ENCODE peak calls at places on chromosomes 11 and 22, in nine cellular contexts. J is colonic mucosa, E is retinal pigment epithelial cell, G is PC-3, U is kidney, T is right atrium auricular region, X is PC-9, A is fibroblast of mammary gland, O is GM12865. I is an unnamed sample.

GRCh38 chr22:40397436-40397835 is 27.0 kb downstream of the SGSM3 start:
- DNase-seq in J (no peak), E (no peak), G (no peak), U (no peak), T (no peak), X (no peak), A (no peak), O (no peak), I (no peak)

GRCh38 chr11:14119357-14119756 is 156.8 kb downstream of the SPON1 start:
- DNase-seq in J (no peak), E (no peak), G (peak), U (no peak), T (no peak), X (no peak), A (no peak), O (no peak), I (no peak)

GRCh38 chr11:47314992-47315391 is 37.5 kb downstream of the MYBPC3 start:
- DNase-seq in J (no peak), E (no peak), G (no peak), U (no peak), T (no peak), X (no peak), A (peak), O (no peak), I (no peak)

GRCh38 chr11:69446108-69446507 is 35.4 kb upstream of the LINC01488 start:
- DNase-seq in J (no peak), E (no peak), G (no peak), U (peak), T (no peak), X (no peak), A (no peak), O (no peak), I (no peak)

GRCh38 chr22:37254206-37254866 is 10.3 kb upstream of the RAC2 start:
- DNase-seq in J (no peak), E (peak), G (peak), U (no peak), T (no peak), X (peak), A (peak), O (no peak), I (no peak)

GRCh38 chr22:36562261-36562835 is 33.4 kb upstream of the EIF3D start:
- DNase-seq in J (no peak), E (no peak), G (peak), U (no peak), T (no peak), X (peak), A (peak), O (no peak), I (no peak)

GRCh38 chr11:17954395-17955252 is 58.2 kb downstream of the SERGEF start:
- DNase-seq in J (no peak), E (no peak), G (no peak), U (no peak), T (no peak), X (no peak), A (peak), O (no peak), I (no peak)

GRCh38 chr11:67382481-67383136 is 9.2 kb upstream of the RAD9A start:
- DNase-seq in J (peak), E (no peak), G (peak), U (peak), T (peak), X (peak), A (peak), O (peak), I (no peak)

GRCh38 chr11:36478700-36479329 is 31.3 kb downstream of the TRAF6 start:
- DNase-seq in J (no peak), E (no peak), G (peak), U (no peak), T (no peak), X (peak), A (peak), O (peak), I (peak)

GRCh38 chr22:24146791-24147353 is 34.4 kb upstream of the SUSD2 start:
- DNase-seq in J (peak), E (peak), G (no peak), U (no peak), T (no peak), X (peak), A (peak), O (no peak), I (no peak)

GRCh38 chr11:122271167-122271566 is 155.2 kb upstream of the BLID start:
- DNase-seq in J (no peak), E (no peak), G (no peak), U (no peak), T (no peak), X (no peak), A (no peak), O (no peak), I (no peak)

GRCh38 chr11:96015911-96016565 is 92.1 kb upstream of the MTMR2 start:
- DNase-seq in J (no peak), E (no peak), G (no peak), U (no peak), T (no peak), X (no peak), A (no peak), O (no peak), I (no peak)

GRCh38 chr22:49687786-49688515 is 139.7 kb downstream of the BRD1 start:
- DNase-seq in J (no peak), E (no peak), G (no peak), U (peak), T (peak), X (no peak), A (no peak), O (no peak), I (no peak)

GRCh38 chr11:47394322-47395224 is 13.8 kb upstream of the SLC39A13 start:
- DNase-seq in J (no peak), E (no peak), G (no peak), U (peak), T (no peak), X (no peak), A (no peak), O (peak), I (no peak)

GRCh38 chr11:59822989-59823566 is 12.5 kb upstream of the MRPL16 start:
- DNase-seq in J (peak), E (peak), G (peak), U (no peak), T (no peak), X (peak), A (peak), O (peak), I (peak)

GRCh38 chr11:78161937-78162336 is 22.5 kb upstream of the ALG8 start:
- DNase-seq in J (no peak), E (no peak), G (no peak), U (no peak), T (no peak), X (no peak), A (peak), O (no peak), I (no peak)

GRCh38 chr11:22037505-22037904 is 155.4 kb upstream of the ANO5 start:
- DNase-seq in J (no peak), E (no peak), G (no peak), U (peak), T (no peak), X (no peak), A (no peak), O (no peak), I (no peak)

GRCh38 chr11:131889146-131889577 is 518.7 kb downstream of the NTM start:
- DNase-seq in J (no peak), E (peak), G (peak), U (no peak), T (no peak), X (no peak), A (peak), O (peak), I (no peak)

GRCh38 chr11:129999407-129999806 is 3.2 kb downstream of the PRDM10 start:
- DNase-seq in J (peak), E (no peak), G (no peak), U (no peak), T (no peak), X (no peak), A (no peak), O (no peak), I (no peak)
- H3K4me3 ChIP-seq in J (no peak), E (no peak), G (no peak), U (no peak), T (no peak), X (no peak), A (no peak), O (no peak), I (no peak)

GRCh38 chr11:104254347-104254746 is 90.4 kb upstream of the PDGFD start:
- DNase-seq in J (peak), E (no peak), G (peak), U (no peak), T (no peak), X (peak), A (peak), O (peak), I (no peak)
- TF ChIP-seq CTCF in J (peak), E (peak), G (peak), U (peak), T (peak), X (peak), A (peak), O (peak), I (peak)

GRCh38 chr11:83951521-83951920 is 665.4 kb upstream of the CCDC90B start:
- DNase-seq in J (peak), E (no peak), G (no peak), U (no peak), T (no peak), X (no peak), A (peak), O (no peak), I (peak)
- H3K4me3 ChIP-seq in J (no peak), E (no peak), G (no peak), U (no peak), T (no peak), X (no peak), A (no peak), O (no peak), I (no peak)

GRCh38 chr22:27032121-27032761 is 374.9 kb downstream of the MIAT start:
- DNase-seq in J (no peak), E (no peak), G (no peak), U (peak), T (no peak), X (no peak), A (no peak), O (no peak), I (no peak)
- TF ChIP-seq CTCF in J (no peak), E (peak), G (no peak), U (no peak), T (no peak), X (no peak), A (peak), O (no peak), I (no peak)

GRCh38 chr11:110176366-110177056 is 83.3 kb downstream of the ZC3H12C start:
- DNase-seq in J (no peak), E (peak), G (peak), U (no peak), T (peak), X (no peak), A (peak), O (no peak), I (no peak)

GRCh38 chr11:110177057-110177397 is 83.8 kb downstream of the ZC3H12C start:
- DNase-seq in J (no peak), E (no peak), G (no peak), U (no peak), T (no peak), X (no peak), A (no peak), O (no peak), I (no peak)

GRCh38 chr11:110172666-110173065 is 79.5 kb downstream of the ZC3H12C start:
- DNase-seq in J (no peak), E (no peak), G (no peak), U (no peak), T (peak), X (no peak), A (peak), O (no peak), I (no peak)

GRCh38 chr11:110174645-110175310 is 81.6 kb downstream of the ZC3H12C start:
- DNase-seq in J (no peak), E (peak), G (no peak), U (no peak), T (peak), X (no peak), A (peak), O (no peak), I (no peak)

GRCh38 chr11:110173775-110174644 is 80.8 kb downstream of the ZC3H12C start:
- DNase-seq in J (peak), E (peak), G (peak), U (no peak), T (peak), X (peak), A (peak), O (peak), I (no peak)
- H3K4me3 ChIP-seq in J (no peak), E (no peak), G (no peak), U (peak), T (peak), X (no peak), A (no peak), O (no peak), I (no peak)

DNA sequence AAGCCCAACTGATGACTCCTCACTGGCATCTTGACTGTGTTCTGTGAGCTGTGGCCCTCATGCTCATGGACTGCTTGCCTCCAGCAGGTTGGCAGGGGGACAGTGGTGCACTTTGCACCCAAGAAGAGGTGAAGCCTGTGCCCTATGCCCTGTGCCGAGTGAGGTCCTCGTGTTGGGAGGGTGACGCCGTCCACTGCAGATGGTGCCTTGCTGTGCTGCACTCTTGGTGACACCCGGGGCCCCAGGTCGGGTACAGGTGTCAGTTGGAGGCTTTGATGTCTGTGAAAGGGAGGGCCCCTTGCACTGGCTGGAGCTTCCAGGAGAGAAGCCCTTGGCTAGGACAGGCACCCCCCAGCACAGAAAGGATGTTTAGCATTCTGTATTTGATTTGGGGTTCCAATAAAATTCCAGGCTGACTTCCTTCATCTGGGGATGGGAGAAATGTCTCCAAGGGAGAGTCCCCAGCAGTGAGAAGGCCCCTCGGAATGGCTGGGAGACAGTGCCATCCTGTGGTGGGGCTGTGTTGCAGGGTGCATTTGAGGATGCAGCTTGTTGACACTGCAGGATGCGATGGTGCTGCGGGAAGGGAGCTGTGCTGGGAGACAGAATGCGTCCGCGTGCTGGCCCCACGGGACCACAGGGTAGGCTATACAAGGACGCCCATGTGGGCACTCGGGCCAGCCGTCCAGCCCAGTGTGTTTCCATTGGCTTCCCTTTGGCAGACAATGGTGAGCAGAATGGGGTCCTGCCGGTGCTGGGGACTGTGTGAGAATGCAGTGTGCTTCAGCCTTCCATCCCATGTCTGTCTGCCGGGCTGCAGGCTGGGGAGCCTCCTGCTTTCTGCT is 2.5 kb upstream of the ZDHHC8 start:
- DNase-seq in J (peak), E (no peak), G (peak), U (no peak), T (no peak), X (peak), A (peak), O (peak), I (no peak)
- TF ChIP-seq CTCF in J (no peak), E (peak), G (peak), U (peak), T (peak), X (peak), A (peak), O (peak), I (peak)

GRCh38 chr11:129282634-129283033 is 90.5 kb upstream of the ARHGAP32 start:
- DNase-seq in J (peak), E (no peak), G (no peak), U (no peak), T (no peak), X (no peak), A (no peak), O (no peak), I (no peak)

GRCh38 chr11:129281471-129282268 is 89.5 kb upstream of the ARHGAP32 start:
- DNase-seq in J (no peak), E (no peak), G (no peak), U (no peak), T (no peak), X (no peak), A (no peak), O (no peak), I (no peak)

GRCh38 chr11:129279326-129280026 is 87.4 kb upstream of the ARHGAP32 start:
- DNase-seq in J (peak), E (no peak), G (peak), U (peak), T (no peak), X (peak), A (peak), O (peak), I (peak)

GRCh38 chr11:129278586-129279319 is 86.6 kb upstream of the ARHGAP32 start:
- DNase-seq in J (no peak), E (no peak), G (peak), U (no peak), T (no peak), X (peak), A (no peak), O (no peak), I (no peak)

DNA sequence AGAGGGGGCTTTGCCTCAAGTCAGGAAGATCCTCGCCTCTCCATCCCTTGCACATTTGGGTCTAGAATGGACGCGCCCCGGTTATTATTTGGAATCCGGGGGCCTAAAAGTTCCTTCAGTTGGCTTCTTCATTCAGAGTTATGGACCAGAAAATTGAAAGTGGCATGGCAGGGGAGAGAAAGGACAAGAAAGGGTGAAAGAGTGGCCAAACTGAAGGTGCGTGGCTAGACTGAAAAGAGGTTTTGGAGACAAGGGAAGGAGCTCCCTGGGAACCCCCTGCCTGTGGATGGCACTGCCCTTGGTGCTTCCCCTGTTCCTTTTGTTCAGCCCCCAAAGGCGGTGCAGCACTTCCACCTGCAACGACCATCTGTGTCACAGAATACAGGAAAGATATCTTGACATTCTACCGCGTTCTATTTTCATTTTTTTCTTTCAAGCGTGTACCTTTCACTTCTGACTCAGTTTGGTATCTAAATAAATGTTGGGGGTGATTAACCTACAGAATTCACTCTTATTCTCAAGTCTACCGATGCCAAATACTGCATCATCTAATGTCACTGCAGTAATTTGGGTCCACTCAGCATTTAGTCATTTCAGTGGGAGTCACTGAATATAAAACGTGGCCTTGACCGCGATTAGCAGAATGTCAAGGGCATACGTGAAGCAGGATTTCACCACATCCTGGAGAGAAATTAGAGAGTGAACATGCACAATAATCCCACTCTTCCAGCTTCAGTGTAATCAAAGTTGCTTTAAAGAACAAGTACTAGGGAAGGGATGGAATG is 88.1 kb upstream of the ARHGAP32 start:
- DNase-seq in J (no peak), E (no peak), G (peak), U (no peak), T (no peak), X (no peak), A (peak), O (no peak), I (no peak)
- H3K4me3 ChIP-seq in J (peak), E (peak), G (peak), U (peak), T (peak), X (peak), A (peak), O (peak), I (peak)

GRCh38 chr11:7245341-7245740 is 6.4 kb upstream of the SYT9 start:
- DNase-seq in J (no peak), E (no peak), G (peak), U (no peak), T (no peak), X (no peak), A (no peak), O (no peak), I (no peak)
- TF ChIP-seq CTCF in J (no peak), E (no peak), G (no peak), U (no peak), T (no peak), X (no peak), A (no peak), O (no peak), I (no peak)

GRCh38 chr22:44173154-44173553 is 7.6 kb upstream of the PARVG start:
- DNase-seq in J (no peak), E (no peak), G (no peak), U (no peak), T (no peak), X (no peak), A (no peak), O (no peak), I (no peak)
- H3K4me3 ChIP-seq in J (no peak), E (no peak), G (no peak), U (no peak), T (no peak), X (no peak), A (no peak), O (no peak), I (no peak)